ENCODE peak calls at places on chromosomes 7 and 10, in eight cellular contexts. C, I, B, S, N, U, R and O are unnamed samples.

GRCh38 chr7:156196649-156197048 is 384.4 kb upstream of the SHH start:
- DNase-seq in C (no peak), I (no peak), B (no peak), S (peak), N (no peak), U (no peak), R (no peak), O (peak)

GRCh38 chr7:16645593-16646426 is at the start of the genes ANKMY2 and BZW2:
- DNase-seq in C (peak), I (peak), B (peak), S (peak), N (peak), U (peak), R (peak), O (peak)

GRCh38 chr10:68526634-68527132 is 640 bp downstream of the SLC25A16 start:
- DNase-seq in C (no peak), I (no peak), B (no peak), S (no peak), N (no peak), U (no peak), R (peak), O (no peak)

GRCh38 chr7:134891262-134892001 is 94.9 kb upstream of the AGBL3 start:
- DNase-seq in C (peak), I (no peak), B (peak), S (peak), N (no peak), U (peak), R (no peak), O (no peak)

GRCh38 chr7:157558061-157558460 is 221.3 kb downstream of the DNAJB6 start:
- DNase-seq in C (peak), I (no peak), B (no peak), S (no peak), N (no peak), U (no peak), R (no peak), O (no peak)

GRCh38 chr7:113267885-113268284 is 149.5 kb upstream of the SMIM30 start:
- DNase-seq in C (no peak), I (peak), B (no peak), S (no peak), N (no peak), U (no peak), R (no peak), O (peak)

GRCh38 chr10:115001506-115002381 is 63.7 kb downstream of the TRUB1 start:
- DNase-seq in C (no peak), I (no peak), B (no peak), S (no peak), N (no peak), U (peak), R (peak), O (no peak)

GRCh38 chr10:120327671-120328070 is 129.4 kb upstream of the PLPP4 start:
- DNase-seq in C (no peak), I (no peak), B (no peak), S (no peak), N (no peak), U (no peak), R (no peak), O (no peak)

GRCh38 chr10:11425672-11426071 is 185.8 kb downstream of the USP6NL start:
- DNase-seq in C (no peak), I (no peak), B (no peak), S (peak), N (no peak), U (no peak), R (no peak), O (peak)

GRCh38 chr10:8346861-8347260 is 292.4 kb downstream of the GATA3 start:
- DNase-seq in C (no peak), I (no peak), B (no peak), S (no peak), N (no peak), U (no peak), R (no peak), O (no peak)

GRCh38 chr10:118751272-118751671 is 3.5 kb downstream of the CACUL1 start:
- DNase-seq in C (no peak), I (no peak), B (no peak), S (no peak), N (no peak), U (no peak), R (no peak), O (no peak)

GRCh38 chr10:84158061-84158460 is 15.5 kb upstream of the GPR15LG start:
- DNase-seq in C (no peak), I (no peak), B (no peak), S (no peak), N (no peak), U (no peak), R (no peak), O (peak)

GRCh38 chr10:119393421-119393820 is 149.1 kb downstream of the RGS10 start:
- DNase-seq in C (no peak), I (no peak), B (no peak), S (no peak), N (no peak), U (no peak), R (no peak), O (no peak)

GRCh38 chr7:134545918-134546317 is 3.0 kb upstream of the AKR1B15 start:
- DNase-seq in C (no peak), I (no peak), B (no peak), S (no peak), N (no peak), U (no peak), R (no peak), O (no peak)

DNA sequence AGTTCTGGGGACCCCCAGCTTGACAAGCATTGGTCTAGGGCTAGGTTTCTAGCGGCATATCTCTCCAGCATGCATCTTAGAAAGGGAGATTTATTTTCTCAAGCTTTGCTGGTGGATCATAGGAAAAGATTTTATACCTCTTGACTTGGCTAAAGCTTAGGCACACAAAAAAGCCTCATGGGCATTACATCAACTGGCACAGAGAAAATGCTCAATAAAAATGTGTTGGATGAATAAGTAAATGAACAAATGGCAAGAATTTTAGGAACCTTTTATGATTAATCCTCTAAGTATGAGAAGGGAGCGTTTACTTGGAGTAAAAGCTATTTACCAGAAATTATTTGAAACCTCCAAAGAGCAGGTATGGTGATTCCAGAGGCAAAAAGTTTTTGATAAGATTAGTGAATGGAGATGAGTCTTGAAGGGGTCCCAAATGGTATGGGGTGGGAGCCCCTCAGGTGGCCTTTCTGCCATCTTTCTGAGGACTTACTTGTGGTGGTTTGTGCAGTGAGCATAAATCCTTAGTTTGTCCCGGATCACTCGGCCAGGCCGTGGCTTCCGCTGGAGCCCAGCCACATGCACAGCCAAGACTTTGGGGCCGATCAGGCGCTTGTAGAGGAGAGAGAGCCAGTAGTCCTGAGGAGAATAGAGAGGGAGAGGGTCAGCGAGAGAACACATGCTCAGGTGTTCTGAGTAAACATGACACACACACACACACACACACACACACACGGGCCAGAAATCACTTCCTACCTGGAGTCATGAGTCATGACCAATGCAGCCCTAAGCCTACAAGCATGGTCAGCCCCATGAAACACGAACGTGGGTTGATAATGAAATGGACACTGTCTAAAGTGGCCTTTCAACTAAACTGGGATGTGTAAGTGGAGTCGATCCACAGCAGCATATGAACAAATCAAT is 43.1 kb upstream of the HPS1 start:
- DNase-seq in C (no peak), I (no peak), B (no peak), S (no peak), N (no peak), U (no peak), R (no peak), O (no peak)
- H3K4me3 ChIP-seq in C (no peak), I (no peak), B (no peak), S (no peak), N (no peak), U (no peak), R (no peak), O (no peak)

DNA sequence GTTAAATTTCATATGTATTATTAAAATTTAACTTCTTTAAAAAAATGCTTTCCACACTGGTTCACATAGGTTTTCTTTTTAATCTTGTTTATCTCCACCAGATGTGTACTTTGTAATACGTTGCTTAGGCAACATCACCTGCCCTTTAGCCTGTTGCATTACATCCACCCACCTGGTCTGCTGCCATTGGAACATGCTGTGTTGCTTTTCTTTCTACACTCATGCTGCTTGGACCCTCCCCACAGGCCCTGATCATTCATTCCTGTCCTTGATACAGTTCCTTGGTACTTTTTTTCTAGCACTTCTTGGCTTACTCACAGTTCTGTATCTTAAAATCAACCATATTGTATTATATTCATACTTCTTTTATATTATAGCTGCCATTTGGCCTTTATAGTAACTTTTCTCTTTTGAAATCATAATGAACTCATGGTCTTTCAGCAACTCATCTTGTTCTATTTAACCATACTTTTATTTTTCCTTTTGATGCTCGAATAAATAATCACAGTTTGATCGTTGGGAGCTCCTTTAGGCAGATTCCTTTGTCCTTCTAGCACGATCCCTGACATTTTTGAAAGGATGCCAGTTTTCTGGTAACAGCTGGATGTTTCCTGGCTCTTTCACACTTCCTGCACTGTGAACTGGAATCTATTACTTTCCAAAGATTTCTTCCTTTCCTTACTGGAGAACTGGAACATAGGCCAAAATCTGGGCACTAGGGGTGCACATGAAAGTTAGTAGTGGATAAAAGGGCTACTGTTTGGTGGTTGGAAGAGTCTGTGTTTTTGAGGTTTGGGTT is 125.0 kb downstream of the CDK14 start:
- DNase-seq in C (no peak), I (peak), B (no peak), S (no peak), N (no peak), U (peak), R (peak), O (no peak)
- H3K4me3 ChIP-seq in C (no peak), I (no peak), B (no peak), S (no peak), N (no peak), U (no peak), R (no peak), O (no peak)

GRCh38 chr10:49398000-49398861 is 2.3 kb upstream of the DRGX start:
- DNase-seq in C (peak), I (no peak), B (no peak), S (peak), N (no peak), U (peak), R (peak), O (peak)

GRCh38 chr10:49395741-49396665 is at the start of gene DRGX:
- DNase-seq in C (no peak), I (no peak), B (no peak), S (peak), N (no peak), U (no peak), R (no peak), O (no peak)

GRCh38 chr10:49398986-49399385 is 3.1 kb upstream of the DRGX start:
- DNase-seq in C (no peak), I (no peak), B (no peak), S (no peak), N (no peak), U (no peak), R (no peak), O (no peak)

GRCh38 chr10:49396666-49396999 is 744 bp upstream of the DRGX start:
- DNase-seq in C (no peak), I (no peak), B (no peak), S (no peak), N (no peak), U (no peak), R (no peak), O (no peak)

GRCh38 chr10:49397036-49397999 is 1.4 kb upstream of the DRGX start:
- DNase-seq in C (no peak), I (no peak), B (no peak), S (peak), N (no peak), U (no peak), R (no peak), O (no peak)
- H3K4me3 ChIP-seq in C (no peak), I (no peak), B (no peak), S (no peak), N (no peak), U (no peak), R (no peak), O (no peak)

GRCh38 chr7:39085189-39085588 is 107.5 kb downstream of the POU6F2 start:
- DNase-seq in C (no peak), I (no peak), B (no peak), S (no peak), N (no peak), U (no peak), R (no peak), O (no peak)

GRCh38 chr7:39084344-39084743 is 106.6 kb downstream of the POU6F2 start:
- DNase-seq in C (no peak), I (no peak), B (no peak), S (no peak), N (no peak), U (no peak), R (no peak), O (no peak)

GRCh38 chr7:39086638-39087360 is 109.1 kb downstream of the POU6F2 start:
- DNase-seq in C (no peak), I (no peak), B (no peak), S (no peak), N (no peak), U (no peak), R (no peak), O (no peak)

GRCh38 chr7:39083781-39084180 is 106.1 kb downstream of the POU6F2 start:
- DNase-seq in C (no peak), I (no peak), B (no peak), S (no peak), N (no peak), U (no peak), R (no peak), O (no peak)

GRCh38 chr7:39085590-39086049 is 107.9 kb downstream of the POU6F2 start:
- DNase-seq in C (no peak), I (no peak), B (no peak), S (no peak), N (no peak), U (no peak), R (no peak), O (no peak)
- H3K4me3 ChIP-seq in C (no peak), I (no peak), B (no peak), S (peak), N (no peak), U (no peak), R (no peak), O (no peak)

GRCh38 chr7:95330194-95331003 is 6.1 kb upstream of the PON1 start:
- DNase-seq in C (no peak), I (no peak), B (no peak), S (no peak), N (no peak), U (no peak), R (peak), O (peak)
- H3K4me3 ChIP-seq in C (no peak), I (no peak), B (no peak), S (no peak), N (peak), U (no peak), R (peak), O (peak)